ENCODE peak calls at places on chromosomes 5 and 9, in eight cellular contexts. X is GM10248, I is AG09309, W is cardiac muscle cell, A is fibroblast of lung, R is choroid plexus epithelial cell, T is HFFc6, F is tibial nerve. O is an unnamed sample.

GRCh38 chr9:136084191-136084944 is 10.7 kb downstream of the NACC2 start:
- DNase-seq in T (no peak), A (no peak), X (no peak), W (no peak), F (no peak), R (no peak), I (no peak), O (no peak)

GRCh38 chr5:126341906-126342625 is 81.1 kb upstream of the GRAMD2B start:
- DNase-seq in W (no peak), R (no peak), X (no peak), F (no peak), T (no peak), A (no peak), I (no peak), O (no peak)

GRCh38 chr9:74951725-74952151 is 974 bp downstream of the C9orf40 start:
- DNase-seq in R (peak), A (peak), F (no peak), X (peak), T (peak), W (peak), I (no peak), O (peak)

GRCh38 chr5:178318893-178319292 is 86.3 kb upstream of the PHYKPL start:
- DNase-seq in W (no peak), T (no peak), R (no peak), A (no peak), X (no peak), F (no peak), I (no peak), O (no peak)

GRCh38 chr5:127353761-127354160 is 63.2 kb downstream of the MEGF10 start:
- DNase-seq in F (no peak), I (no peak), X (no peak), T (no peak), R (no peak), A (peak), W (no peak), O (no peak)

GRCh38 chr9:95189230-95190098 is 128.0 kb downstream of the FANCC start:
- DNase-seq in R (peak), F (no peak), W (no peak), T (no peak), A (peak), X (no peak), I (no peak), O (peak)

GRCh38 chr5:122264610-122265009 is 47.4 kb upstream of the SNCAIP start:
- DNase-seq in A (peak), F (no peak), R (no peak), I (no peak), W (peak), X (no peak), T (no peak), O (no peak)

GRCh38 chr9:6625363-6625762 is 20.2 kb downstream of the GLDC start:
- DNase-seq in A (no peak), T (no peak), F (no peak), I (no peak), X (no peak), W (no peak), R (no peak), O (no peak)

GRCh38 chr5:137741-138140 is 45.8 kb downstream of the PLEKHG4B start:
- DNase-seq in I (no peak), A (no peak), W (no peak), F (no peak), R (no peak), X (no peak), T (no peak), O (no peak)

GRCh38 chr9:98222885-98223640 is 30.6 kb upstream of the CORO2A start:
- DNase-seq in A (peak), R (peak), T (peak), I (peak), F (no peak), W (no peak), X (no peak), O (peak)

GRCh38 chr5:21807953-21808352 is 1045.2 kb downstream of the CDH12 start:
- DNase-seq in I (no peak), W (no peak), X (no peak), T (no peak), R (peak), A (no peak), F (no peak), O (peak)

GRCh38 chr5:87138091-87138819 is 129.4 kb upstream of the RASA1 start:
- DNase-seq in A (no peak), T (no peak), W (no peak), F (no peak), R (no peak), X (no peak), I (no peak), O (no peak)

GRCh38 chr9:134775552-134775951 is 105.1 kb upstream of the FCN2 start:
- DNase-seq in T (peak), I (peak), F (no peak), X (no peak), W (no peak), R (peak), A (peak), O (peak)

GRCh38 chr5:50800410-50800809 is 134.0 kb downstream of the PARP8 start:
- DNase-seq in I (no peak), F (no peak), W (no peak), R (no peak), T (no peak), A (no peak), X (peak), O (no peak)

GRCh38 chr9:78146241-78146640 is 89.6 kb upstream of the CEP78 start:
- DNase-seq in W (no peak), X (no peak), F (no peak), A (peak), I (no peak), R (no peak), T (peak), O (no peak)

GRCh38 chr5:161744276-161744675 is 58.8 kb downstream of the GABRA6 start:
- DNase-seq in A (no peak), W (no peak), X (no peak), F (no peak), R (no peak), I (no peak), T (no peak), O (no peak)

GRCh38 chr5:13946111-13946510 is 1.6 kb upstream of the DNAH5 start:
- DNase-seq in W (no peak), I (peak), A (peak), R (no peak), F (no peak), T (no peak), X (no peak), O (peak)

GRCh38 chr5:151243564-151243963 is 9.4 kb upstream of the GM2A start:
- DNase-seq in R (no peak), T (no peak), X (no peak), I (no peak), W (no peak), F (no peak), A (no peak), O (no peak)

GRCh38 chr5:167050568-167051214 is 1240.8 kb upstream of the WWC1 start:
- DNase-seq in X (no peak), I (no peak), W (no peak), R (peak), A (peak), T (no peak), F (no peak), O (no peak)

GRCh38 chr5:31237159-31237558 is 43.7 kb downstream of the CDH6 start:
- DNase-seq in R (peak), I (no peak), T (no peak), W (no peak), A (no peak), F (no peak), X (no peak), O (no peak)
- TF ChIP-seq CTCF in R (peak), I (peak), T (peak), W (no peak), A (no peak), F (no peak), X (no peak), O (no peak)

DNA sequence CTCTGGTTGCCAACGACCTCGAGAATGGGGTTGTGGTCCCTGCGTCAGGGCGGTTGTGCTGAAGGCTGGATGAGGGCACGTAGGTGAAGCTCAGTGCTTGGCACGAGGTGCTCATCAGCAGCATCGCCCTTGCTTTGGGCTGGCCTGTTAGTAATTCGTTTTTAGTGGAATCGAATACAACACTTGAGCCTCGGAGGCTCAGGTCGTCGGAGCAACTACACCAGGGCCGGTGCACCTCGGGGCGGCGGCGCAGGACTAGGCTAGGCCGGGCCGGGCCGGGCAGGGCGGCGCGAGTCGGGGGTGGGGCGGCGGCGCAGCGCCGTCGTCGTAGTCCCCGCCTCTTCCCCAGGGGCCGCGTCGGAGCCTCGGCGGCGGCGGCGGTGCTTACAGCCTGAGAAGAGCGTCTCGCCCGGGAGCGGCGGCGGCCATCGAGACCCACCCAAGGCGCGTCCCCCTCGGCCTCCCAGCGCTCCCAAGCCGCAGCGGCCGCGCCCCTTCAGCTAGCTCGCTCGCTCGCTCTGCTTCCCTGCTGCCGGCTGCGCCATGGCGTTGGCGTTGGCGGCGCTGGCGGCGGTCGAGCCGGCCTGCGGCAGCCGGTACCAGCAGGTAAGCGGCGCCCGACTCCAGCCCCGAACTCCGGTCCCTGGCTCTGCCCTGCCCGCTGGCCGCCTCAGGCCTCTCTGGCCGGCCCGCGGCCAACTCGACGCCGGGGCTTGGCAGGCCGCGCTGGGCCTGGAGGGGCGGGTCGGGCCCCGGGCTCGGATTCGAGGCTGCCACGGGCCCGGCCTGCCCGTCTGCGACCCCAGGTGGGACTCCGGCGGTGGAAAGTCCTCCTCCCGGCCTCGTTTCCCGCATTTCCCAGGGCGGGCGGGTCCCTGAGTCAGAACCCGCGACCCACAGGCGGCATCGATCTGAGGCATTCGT is at the start of gene NDFIP1:
- DNase-seq in R (peak), T (peak), F (peak), I (no peak), A (peak), W (peak), X (peak), O (peak)
- TF ChIP-seq CTCF in R (no peak), T (no peak), F (no peak), I (no peak), A (no peak), W (no peak), X (no peak), O (no peak)

DNA sequence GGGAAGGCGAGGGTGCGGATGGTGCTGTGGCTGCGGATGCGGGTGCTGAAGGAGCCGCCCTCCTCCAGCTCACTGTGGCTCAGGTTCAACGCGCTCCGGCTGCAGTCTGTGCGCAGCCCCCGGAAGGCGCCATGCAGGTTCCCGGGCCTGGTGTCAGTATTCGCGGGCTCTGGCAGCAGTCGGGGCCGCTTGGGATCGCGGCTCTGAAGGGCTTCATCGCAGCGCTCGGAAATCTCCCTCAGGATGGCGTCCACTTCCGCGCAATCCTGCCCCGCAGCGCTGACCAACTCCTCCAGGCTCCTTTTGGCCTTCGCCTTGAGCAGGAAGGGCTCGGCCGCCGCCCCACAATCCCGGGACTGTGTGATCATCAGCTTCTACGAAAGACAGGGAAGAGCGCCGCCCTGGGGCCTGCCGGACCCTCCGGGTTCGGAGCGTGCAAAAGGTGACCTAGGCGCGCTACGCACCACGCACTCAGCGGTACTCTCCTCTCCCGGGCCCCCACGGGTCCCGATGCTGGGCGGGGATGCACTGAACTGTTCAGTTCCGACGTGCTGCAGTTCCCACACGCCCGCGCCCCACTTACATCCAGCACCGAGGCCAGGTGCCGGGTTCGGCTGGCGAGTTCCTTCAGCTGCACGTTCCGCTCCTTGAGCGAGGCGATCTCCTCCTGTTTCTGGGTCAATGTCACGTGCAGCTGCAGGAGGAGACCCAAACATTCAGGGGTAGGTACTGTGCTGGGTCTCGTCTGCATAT is 6.5 kb downstream of the MCIDAS start:
- DNase-seq in X (no peak), T (no peak), W (peak), I (no peak), A (peak), R (no peak), F (no peak), O (no peak)
- TF ChIP-seq CTCF in X (no peak), T (no peak), W (no peak), I (peak), A (no peak), R (no peak), F (no peak), O (no peak)

GRCh38 chr5:32476891-32477290 is 32.4 kb upstream of the ZFR start:
- DNase-seq in F (no peak), W (no peak), X (no peak), A (no peak), R (no peak), I (no peak), T (no peak), O (no peak)

GRCh38 chr5:32474201-32474854 is 29.8 kb upstream of the ZFR start:
- DNase-seq in X (no peak), R (no peak), A (no peak), T (no peak), F (no peak), I (no peak), W (peak), O (no peak)

GRCh38 chr5:32475338-32476097 is 31.0 kb upstream of the ZFR start:
- DNase-seq in W (no peak), I (no peak), R (no peak), X (no peak), F (no peak), T (no peak), A (no peak), O (no peak)

GRCh38 chr5:32473072-32473471 is 28.5 kb upstream of the ZFR start:
- DNase-seq in I (no peak), F (no peak), T (no peak), R (no peak), A (no peak), W (no peak), X (no peak), O (no peak)

GRCh38 chr5:32471784-32472183 is 27.2 kb upstream of the ZFR start:
- DNase-seq in T (no peak), W (no peak), I (no peak), F (no peak), A (no peak), X (no peak), R (no peak), O (no peak)
- TF ChIP-seq CTCF in T (peak), W (no peak), I (no peak), F (no peak), A (no peak), X (peak), R (no peak), O (no peak)

O was measured in astrocyte of the spinal cord.